ENCODE peak calls at places on chromosomes 2 and 18, in six cellular contexts. One of them, this sample, is unnamed.

GRCh38 chr2:3492951-3493609 is 26.3 kb downstream of the ADI1 start:
- DNase-seq in SK-N-SH: peak; percentile 37
- DNase-seq in Peyer's patch: no peak
- DNase-seq in heart right ventricle: no peak
- DNase-seq in left ventricle myocardium inferior: no peak
- DNase-seq in stomach: peak; percentile 23
- DNase-seq in this sample: peak; percentile 57

GRCh38 chr2:219215871-219216536 is 2.8 kb downstream of the ABCB6 start:
- DNase-seq in left ventricle myocardium inferior: no peak
- DNase-seq in Peyer's patch: no peak
- DNase-seq in heart right ventricle: no peak
- DNase-seq in SK-N-SH: no peak
- DNase-seq in stomach: no peak
- DNase-seq in this sample: no peak

GRCh38 chr2:119425620-119426395 is 5.8 kb upstream of the TMEM37 start:
- DNase-seq in Peyer's patch: peak; percentile 81
- DNase-seq in left ventricle myocardium inferior: no peak
- DNase-seq in heart right ventricle: no peak
- DNase-seq in SK-N-SH: no peak
- DNase-seq in stomach: no peak
- DNase-seq in this sample: no peak

GRCh38 chr18:71673498-71673897 is 870.6 kb downstream of the CBLN2 start:
- DNase-seq in stomach: no peak
- DNase-seq in heart right ventricle: no peak
- DNase-seq in left ventricle myocardium inferior: no peak
- DNase-seq in SK-N-SH: no peak
- DNase-seq in Peyer's patch: no peak
- DNase-seq in this sample: no peak

GRCh38 chr2:234326694-234327093 is 170.2 kb downstream of the ARL4C start:
- DNase-seq in heart right ventricle: no peak
- DNase-seq in stomach: no peak
- DNase-seq in Peyer's patch: no peak
- DNase-seq in left ventricle myocardium inferior: no peak
- DNase-seq in SK-N-SH: no peak
- DNase-seq in this sample: no peak

GRCh38 chr2:95761556-95761955 is 169.8 kb downstream of the TRIM43 start:
- DNase-seq in left ventricle myocardium inferior: no peak
- DNase-seq in Peyer's patch: no peak
- DNase-seq in stomach: no peak
- DNase-seq in heart right ventricle: no peak
- DNase-seq in SK-N-SH: no peak
- DNase-seq in this sample: no peak

GRCh38 chr18:79609021-79609461 is 70.6 kb upstream of the CTDP1 start:
- DNase-seq in left ventricle myocardium inferior: no peak
- DNase-seq in Peyer's patch: peak; percentile 14
- DNase-seq in heart right ventricle: no peak
- DNase-seq in stomach: no peak
- DNase-seq in SK-N-SH: no peak
- DNase-seq in this sample: peak; percentile 59

GRCh38 chr2:63811063-63811462 is 30.6 kb upstream of the UGP2 start:
- DNase-seq in left ventricle myocardium inferior: no peak
- DNase-seq in Peyer's patch: no peak
- DNase-seq in heart right ventricle: no peak
- DNase-seq in SK-N-SH: no peak
- DNase-seq in stomach: no peak
- DNase-seq in this sample: no peak

GRCh38 chr2:85318222-85319182 is 9.3 kb downstream of the TGOLN2 start:
- DNase-seq in Peyer's patch: no peak
- DNase-seq in SK-N-SH: no peak
- DNase-seq in stomach: no peak
- DNase-seq in heart right ventricle: no peak
- DNase-seq in left ventricle myocardium inferior: no peak
- DNase-seq in this sample: no peak

GRCh38 chr2:105438104-105438929 is 39.5 kb upstream of the FHL2 start:
- DNase-seq in SK-N-SH: peak; percentile 83
- DNase-seq in heart right ventricle: peak; percentile 83
- DNase-seq in Peyer's patch: peak; percentile 78
- DNase-seq in stomach: peak; percentile 65
- DNase-seq in left ventricle myocardium inferior: peak; percentile 80
- DNase-seq in this sample: no peak

GRCh38 chr18:9340472-9340871 is 5.9 kb downstream of the TWSG1 start:
- DNase-seq in left ventricle myocardium inferior: no peak
- DNase-seq in heart right ventricle: no peak
- DNase-seq in stomach: no peak
- DNase-seq in Peyer's patch: no peak
- DNase-seq in SK-N-SH: no peak
- DNase-seq in this sample: no peak

GRCh38 chr2:27378096-27378808 is 2.3 kb downstream of the ZNF513 start:
- DNase-seq in SK-N-SH: peak; percentile 55
- DNase-seq in heart right ventricle: no peak
- DNase-seq in stomach: no peak
- DNase-seq in left ventricle myocardium inferior: no peak
- DNase-seq in Peyer's patch: no peak
- DNase-seq in this sample: peak; percentile 69

GRCh38 chr2:42854207-42854818 is 61.9 kb upstream of the HAAO start:
- DNase-seq in heart right ventricle: peak; percentile 65
- DNase-seq in left ventricle myocardium inferior: peak; percentile 71
- DNase-seq in stomach: no peak
- DNase-seq in Peyer's patch: no peak
- DNase-seq in SK-N-SH: no peak
- DNase-seq in this sample: peak; percentile 63

GRCh38 chr18:57744211-57744694 is 58.9 kb downstream of the ATP8B1 start:
- DNase-seq in left ventricle myocardium inferior: no peak
- DNase-seq in stomach: peak; percentile 40
- DNase-seq in Peyer's patch: no peak
- DNase-seq in heart right ventricle: peak; percentile 14
- DNase-seq in SK-N-SH: no peak
- DNase-seq in this sample: no peak
- H3K27ac ChIP-seq in left ventricle myocardium inferior: peak overlapping the region; percentile 65
- H3K27ac ChIP-seq in stomach: peak overlapping the region; percentile 59
- H3K27ac ChIP-seq in Peyer's patch: no peak overlapping the region
- H3K27ac ChIP-seq in heart right ventricle: no peak overlapping the region
- H3K27ac ChIP-seq in SK-N-SH: no peak overlapping the region
- H3K27ac ChIP-seq in this sample: no peak overlapping the region

GRCh38 chr2:172516299-172516698 is 39.6 kb upstream of the PDK1 start:
- DNase-seq in heart right ventricle: no peak
- DNase-seq in stomach: no peak
- DNase-seq in left ventricle myocardium inferior: no peak
- DNase-seq in SK-N-SH: no peak
- DNase-seq in Peyer's patch: no peak
- DNase-seq in this sample: no peak
- TF ChIP-seq CTCF in heart right ventricle: no peak
- TF ChIP-seq CTCF in stomach: no peak
- TF ChIP-seq CTCF in left ventricle myocardium inferior: no peak
- TF ChIP-seq CTCF in SK-N-SH: no peak
- TF ChIP-seq CTCF in Peyer's patch: no peak
- TF ChIP-seq CTCF in this sample: no peak

GRCh38 chr2:207919164-207919919 is 106.0 kb downstream of the PLEKHM3 start:
- DNase-seq in Peyer's patch: no peak
- DNase-seq in left ventricle myocardium inferior: no peak
- DNase-seq in SK-N-SH: no peak
- DNase-seq in stomach: no peak
- DNase-seq in heart right ventricle: no peak
- DNase-seq in this sample: no peak

GRCh38 chr2:207926133-207927076 is 98.9 kb downstream of the PLEKHM3 start:
- DNase-seq in left ventricle myocardium inferior: peak; percentile 25
- DNase-seq in stomach: no peak
- DNase-seq in Peyer's patch: peak; percentile 53
- DNase-seq in heart right ventricle: peak; percentile 26
- DNase-seq in SK-N-SH: no peak
- DNase-seq in this sample: no peak

GRCh38 chr2:207925601-207926000 is 99.7 kb downstream of the PLEKHM3 start:
- DNase-seq in stomach: no peak
- DNase-seq in heart right ventricle: no peak
- DNase-seq in left ventricle myocardium inferior: no peak
- DNase-seq in Peyer's patch: no peak
- DNase-seq in SK-N-SH: no peak
- DNase-seq in this sample: no peak

DNA sequence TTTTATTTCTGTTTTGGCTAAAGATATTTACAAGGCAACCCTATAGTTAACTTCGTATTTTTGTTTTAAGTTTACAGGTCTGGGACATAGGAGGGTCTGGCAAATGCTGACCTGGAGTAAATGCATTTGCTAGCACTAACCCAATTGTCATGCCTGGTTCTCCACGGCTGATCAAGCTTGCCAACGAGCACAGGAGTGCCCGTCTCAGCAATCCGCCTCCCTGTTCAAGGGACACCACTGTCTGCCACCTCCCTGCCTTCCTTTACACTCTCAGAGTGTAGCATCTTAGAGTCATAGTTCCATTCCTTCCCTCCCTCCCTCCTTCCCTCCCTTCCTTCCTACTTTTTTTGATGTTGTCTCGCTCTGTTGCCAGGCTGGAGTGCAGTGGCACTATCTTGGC is 104.6 kb downstream of the PLEKHM3 start:
- DNase-seq in heart right ventricle: no peak
- DNase-seq in Peyer's patch: no peak
- DNase-seq in SK-N-SH: no peak
- DNase-seq in stomach: no peak
- DNase-seq in left ventricle myocardium inferior: no peak
- DNase-seq in this sample: no peak
- H3K36me3 ChIP-seq in heart right ventricle: no peaks in the 10 kb centered on the region
- H3K36me3 ChIP-seq in Peyer's patch: no peaks in the 10 kb centered on the region
- H3K36me3 ChIP-seq in SK-N-SH: no peaks in the 10 kb centered on the region
- H3K36me3 ChIP-seq in stomach: no peaks in the 10 kb centered on the region
- H3K36me3 ChIP-seq in left ventricle myocardium inferior: no peaks in the 10 kb centered on the region
- H3K36me3 ChIP-seq in this sample: no peaks in the 10 kb centered on the region

DNA sequence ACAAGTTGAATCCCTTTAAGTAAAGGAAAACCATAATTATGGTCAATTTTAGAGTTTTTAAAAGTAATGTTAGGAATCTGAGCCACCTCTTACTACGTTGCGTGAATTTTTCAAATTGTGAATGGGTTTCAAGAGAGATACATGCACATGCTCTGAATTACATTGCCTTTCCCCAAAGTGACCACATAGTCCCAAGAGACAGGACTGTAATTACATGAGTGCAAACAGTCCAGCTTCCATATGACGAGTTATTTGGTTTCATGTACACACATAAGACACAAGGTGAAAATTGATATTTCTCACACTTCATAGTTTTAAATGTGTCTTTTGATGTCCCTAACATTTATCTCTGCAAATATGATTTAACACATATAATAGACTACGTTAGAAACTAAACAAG is 850.8 kb downstream of the LRP1B start:
- DNase-seq in left ventricle myocardium inferior: no peak
- DNase-seq in stomach: no peak
- DNase-seq in Peyer's patch: no peak
- DNase-seq in SK-N-SH: no peak
- DNase-seq in heart right ventricle: no peak
- DNase-seq in this sample: no peak
- H3K27ac ChIP-seq in left ventricle myocardium inferior: no peak overlapping the region
- H3K27ac ChIP-seq in stomach: no peak overlapping the region
- H3K27ac ChIP-seq in Peyer's patch: no peak overlapping the region
- H3K27ac ChIP-seq in SK-N-SH: no peak overlapping the region
- H3K27ac ChIP-seq in heart right ventricle: no peak overlapping the region
- H3K27ac ChIP-seq in this sample: no peak overlapping the region

DNA sequence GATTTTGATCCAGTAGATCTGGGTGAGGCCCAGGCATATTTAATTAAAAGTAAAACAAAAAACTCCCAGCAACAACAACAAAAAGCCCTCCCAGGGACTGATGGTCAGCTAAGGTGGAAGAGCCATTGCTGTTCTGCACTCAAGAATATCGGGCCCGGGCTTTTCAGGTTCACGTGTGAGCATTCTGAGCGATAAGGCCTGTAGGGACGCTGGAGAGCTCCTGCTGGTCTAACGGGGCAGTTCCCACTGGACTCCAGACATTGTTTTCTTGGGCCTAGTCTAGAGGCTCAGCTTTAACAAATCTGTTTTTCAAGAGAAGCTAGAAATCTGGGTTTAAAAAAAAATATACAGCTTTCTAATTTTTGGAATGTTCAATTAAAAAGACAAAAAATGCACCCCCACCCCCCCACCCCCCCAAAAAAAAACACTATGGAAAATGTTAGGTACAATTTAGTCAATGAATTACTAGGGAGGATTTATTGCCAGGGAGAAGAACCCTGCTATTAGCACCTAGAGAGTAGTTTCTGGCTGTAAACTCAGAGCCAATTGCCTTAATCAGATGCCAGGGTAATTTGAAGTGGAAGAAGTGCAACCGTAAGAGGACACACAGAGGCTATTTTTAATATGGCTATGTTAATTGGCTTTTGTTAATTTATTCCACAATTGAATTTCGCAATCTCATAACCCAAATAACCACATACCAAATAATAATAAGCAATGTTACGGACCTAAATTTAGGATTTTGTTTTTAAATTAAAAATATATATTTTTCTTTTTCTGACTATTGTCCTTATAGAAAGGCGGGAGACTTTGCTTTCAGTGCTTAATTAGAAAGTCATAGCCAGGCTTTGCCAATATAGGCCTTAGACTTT is 78.9 kb downstream of the MAP4K4 start:
- DNase-seq in heart right ventricle: no peak
- DNase-seq in SK-N-SH: no peak
- DNase-seq in stomach: no peak
- DNase-seq in left ventricle myocardium inferior: no peak
- DNase-seq in Peyer's patch: no peak
- DNase-seq in this sample: no peak
- TF ChIP-seq CTCF in heart right ventricle: peak; percentile 31
- TF ChIP-seq CTCF in SK-N-SH: no peak
- TF ChIP-seq CTCF in stomach: no peak
- TF ChIP-seq CTCF in left ventricle myocardium inferior: peak; percentile 52
- TF ChIP-seq CTCF in Peyer's patch: no peak
- TF ChIP-seq CTCF in this sample: no peak

This sample was measured in upper lobe of right lung.